ENCODE peak calls at places on chromosomes 4 and X, in seven cellular contexts. One of them, this sample, is unnamed.

GRCh38 chrX:23844502-23845138 is 61.6 kb downstream of the SAT1 start:
- DNase-seq in ascending aorta: no peak
- DNase-seq in transverse colon: peak
- DNase-seq in right atrium auricular region: no peak
- DNase-seq in CD4-positive, alpha-beta T cell: no peak
- DNase-seq in neural crest cell: no peak
- DNase-seq in CD8-positive, alpha-beta T cell: no peak
- DNase-seq in this sample: no peak

GRCh38 chr4:117777721-117778120 is 256.6 kb upstream of the NDST3 start:
- DNase-seq in ascending aorta: no peak
- DNase-seq in transverse colon: no peak
- DNase-seq in right atrium auricular region: no peak
- DNase-seq in CD4-positive, alpha-beta T cell: no peak
- DNase-seq in neural crest cell: no peak
- DNase-seq in CD8-positive, alpha-beta T cell: no peak
- DNase-seq in this sample: no peak

GRCh38 chr4:153409412-153409811 is 56.7 kb upstream of the TMEM131L start:
- DNase-seq in ascending aorta: no peak
- DNase-seq in transverse colon: no peak
- DNase-seq in right atrium auricular region: no peak
- DNase-seq in CD4-positive, alpha-beta T cell: no peak
- DNase-seq in neural crest cell: no peak
- DNase-seq in CD8-positive, alpha-beta T cell: no peak
- DNase-seq in this sample: no peak

GRCh38 chrX:13428055-13428786 is 108.4 kb upstream of the ATXN3L start:
- DNase-seq in ascending aorta: no peak
- DNase-seq in transverse colon: no peak
- DNase-seq in right atrium auricular region: no peak
- DNase-seq in CD4-positive, alpha-beta T cell: no peak
- DNase-seq in neural crest cell: no peak
- DNase-seq in CD8-positive, alpha-beta T cell: no peak
- DNase-seq in this sample: no peak

GRCh38 chr4:76809594-76810305 is 88.2 kb downstream of the SOWAHB start:
- DNase-seq in ascending aorta: no peak
- DNase-seq in transverse colon: no peak
- DNase-seq in right atrium auricular region: no peak
- DNase-seq in CD4-positive, alpha-beta T cell: no peak
- DNase-seq in neural crest cell: no peak
- DNase-seq in CD8-positive, alpha-beta T cell: no peak
- DNase-seq in this sample: peak

GRCh38 chrX:153226344-153227190 is 47.5 kb downstream of the MAGEA1 start:
- DNase-seq in ascending aorta: no peak
- DNase-seq in transverse colon: no peak
- DNase-seq in right atrium auricular region: no peak
- DNase-seq in CD4-positive, alpha-beta T cell: no peak
- DNase-seq in neural crest cell: peak
- DNase-seq in CD8-positive, alpha-beta T cell: no peak
- DNase-seq in this sample: no peak

GRCh38 chr4:6918345-6918744 is 8.7 kb downstream of the TBC1D14 start:
- DNase-seq in ascending aorta: no peak
- DNase-seq in transverse colon: no peak
- DNase-seq in right atrium auricular region: no peak
- DNase-seq in CD4-positive, alpha-beta T cell: no peak
- DNase-seq in neural crest cell: no peak
- DNase-seq in CD8-positive, alpha-beta T cell: no peak
- DNase-seq in this sample: no peak

GRCh38 chr4:88599298-88599697 is 7.0 kb downstream of the HERC3 start:
- DNase-seq in ascending aorta: no peak
- DNase-seq in transverse colon: no peak
- DNase-seq in right atrium auricular region: no peak
- DNase-seq in CD4-positive, alpha-beta T cell: no peak
- DNase-seq in neural crest cell: no peak
- DNase-seq in CD8-positive, alpha-beta T cell: no peak
- DNase-seq in this sample: no peak

GRCh38 chr4:2882341-2882740 is 38.7 kb downstream of the ADD1 start:
- DNase-seq in ascending aorta: no peak
- DNase-seq in transverse colon: no peak
- DNase-seq in right atrium auricular region: no peak
- DNase-seq in CD4-positive, alpha-beta T cell: no peak
- DNase-seq in neural crest cell: no peak
- DNase-seq in CD8-positive, alpha-beta T cell: no peak
- DNase-seq in this sample: no peak

GRCh38 chr4:184312126-184312525 is 94.5 kb upstream of the ENPP6 start:
- DNase-seq in ascending aorta: no peak
- DNase-seq in transverse colon: no peak
- DNase-seq in right atrium auricular region: peak
- DNase-seq in CD4-positive, alpha-beta T cell: no peak
- DNase-seq in neural crest cell: no peak
- DNase-seq in CD8-positive, alpha-beta T cell: no peak
- DNase-seq in this sample: no peak

GRCh38 chr4:128958194-128958593 is 135.1 kb downstream of the SCLT1 start:
- DNase-seq in ascending aorta: no peak
- DNase-seq in transverse colon: no peak
- DNase-seq in right atrium auricular region: no peak
- DNase-seq in CD4-positive, alpha-beta T cell: no peak
- DNase-seq in neural crest cell: no peak
- DNase-seq in CD8-positive, alpha-beta T cell: no peak
- DNase-seq in this sample: no peak

GRCh38 chr4:4575284-4576211 is 33.7 kb upstream of the STX18 start:
- DNase-seq in ascending aorta: peak
- DNase-seq in transverse colon: peak
- DNase-seq in right atrium auricular region: no peak
- DNase-seq in CD4-positive, alpha-beta T cell: peak
- DNase-seq in neural crest cell: peak
- DNase-seq in CD8-positive, alpha-beta T cell: peak
- DNase-seq in this sample: peak
- TF ChIP-seq CTCF in ascending aorta: peak
- TF ChIP-seq CTCF in transverse colon: peak
- TF ChIP-seq CTCF in right atrium auricular region: peak
- TF ChIP-seq CTCF in CD4-positive, alpha-beta T cell: peak
- TF ChIP-seq CTCF in neural crest cell: peak
- TF ChIP-seq CTCF in CD8-positive, alpha-beta T cell: peak
- TF ChIP-seq CTCF in this sample: peak

DNA sequence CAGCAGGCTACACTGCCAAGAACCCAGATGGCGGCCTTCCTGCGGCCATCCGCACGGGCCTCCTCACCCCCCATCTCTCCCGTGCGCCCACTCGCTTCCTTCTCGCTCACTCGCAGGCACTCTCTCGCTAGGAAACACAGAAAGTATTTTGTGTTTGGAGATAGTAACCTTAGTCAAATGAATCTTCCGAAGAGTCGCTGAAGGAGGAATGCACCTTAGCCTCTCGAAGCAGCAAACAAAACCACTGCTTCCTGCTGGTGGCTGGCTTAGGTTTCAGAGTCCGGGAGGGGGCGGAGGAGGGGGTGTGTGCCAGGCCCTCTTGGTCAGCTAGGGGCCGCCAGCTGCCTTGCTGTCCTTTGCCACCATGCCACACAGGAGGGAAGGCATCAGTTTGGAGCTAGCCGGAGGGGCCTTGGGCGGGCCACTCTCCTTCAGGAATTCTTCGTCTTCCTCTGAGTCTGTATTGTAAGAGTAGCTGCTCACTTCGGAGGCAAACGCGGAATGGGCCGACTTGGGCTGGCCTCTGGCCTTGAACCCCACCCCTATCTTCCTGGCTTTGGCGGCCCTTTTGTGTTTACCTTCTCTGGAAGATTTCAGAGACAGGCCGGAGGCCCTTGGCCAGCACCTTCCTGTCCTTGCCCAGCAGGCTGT is 73.2 kb upstream of the UCP1 start:
- DNase-seq in ascending aorta: no peak
- DNase-seq in transverse colon: no peak
- DNase-seq in right atrium auricular region: no peak
- DNase-seq in CD4-positive, alpha-beta T cell: no peak
- DNase-seq in neural crest cell: no peak
- DNase-seq in CD8-positive, alpha-beta T cell: no peak
- DNase-seq in this sample: no peak
- TF ChIP-seq CTCF in ascending aorta: no peak
- TF ChIP-seq CTCF in transverse colon: no peak
- TF ChIP-seq CTCF in right atrium auricular region: no peak
- TF ChIP-seq CTCF in CD4-positive, alpha-beta T cell: no peak
- TF ChIP-seq CTCF in neural crest cell: no peak
- TF ChIP-seq CTCF in CD8-positive, alpha-beta T cell: no peak
- TF ChIP-seq CTCF in this sample: no peak

DNA sequence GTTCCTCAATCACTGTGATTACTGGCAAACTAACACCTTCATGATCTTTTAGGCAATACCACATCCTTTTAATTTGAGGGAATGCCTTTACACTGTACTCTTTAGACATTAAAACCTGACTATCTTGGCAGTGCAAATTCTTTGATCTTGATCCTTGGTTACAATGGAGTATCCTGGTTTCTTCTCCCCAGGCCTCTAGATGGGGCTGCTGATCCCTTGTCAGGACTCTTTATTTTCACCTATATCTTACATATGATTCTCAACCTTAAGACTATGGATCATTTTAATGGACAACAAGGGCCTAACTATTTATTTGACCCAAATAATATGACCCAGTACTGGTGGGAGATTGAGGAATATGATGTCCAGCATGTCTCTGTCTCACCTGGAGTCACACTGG is 1005.5 kb upstream of the INTU start:
- DNase-seq in ascending aorta: no peak
- DNase-seq in transverse colon: no peak
- DNase-seq in right atrium auricular region: no peak
- DNase-seq in CD4-positive, alpha-beta T cell: no peak
- DNase-seq in neural crest cell: no peak
- DNase-seq in CD8-positive, alpha-beta T cell: no peak
- DNase-seq in this sample: no peak
- TF ChIP-seq CTCF in ascending aorta: no peak
- TF ChIP-seq CTCF in transverse colon: no peak
- TF ChIP-seq CTCF in right atrium auricular region: no peak
- TF ChIP-seq CTCF in CD4-positive, alpha-beta T cell: no peak
- TF ChIP-seq CTCF in neural crest cell: peak
- TF ChIP-seq CTCF in CD8-positive, alpha-beta T cell: no peak
- TF ChIP-seq CTCF in this sample: no peak

GRCh38 chrX:151901821-151902220 is 10.9 kb upstream of the MAGEA4 start:
- DNase-seq in ascending aorta: no peak
- DNase-seq in transverse colon: no peak
- DNase-seq in right atrium auricular region: no peak
- DNase-seq in CD4-positive, alpha-beta T cell: no peak
- DNase-seq in neural crest cell: no peak
- DNase-seq in CD8-positive, alpha-beta T cell: no peak
- DNase-seq in this sample: no peak
- TF ChIP-seq CTCF in ascending aorta: no peak
- TF ChIP-seq CTCF in transverse colon: no peak
- TF ChIP-seq CTCF in right atrium auricular region: no peak
- TF ChIP-seq CTCF in CD4-positive, alpha-beta T cell: no peak
- TF ChIP-seq CTCF in neural crest cell: no peak
- TF ChIP-seq CTCF in CD8-positive, alpha-beta T cell: no peak
- TF ChIP-seq CTCF in this sample: no peak

GRCh38 chr4:43047044-43047443 is 154.5 kb downstream of the GRXCR1 start:
- DNase-seq in ascending aorta: no peak
- DNase-seq in transverse colon: no peak
- DNase-seq in right atrium auricular region: no peak
- DNase-seq in CD4-positive, alpha-beta T cell: no peak
- DNase-seq in neural crest cell: no peak
- DNase-seq in CD8-positive, alpha-beta T cell: no peak
- DNase-seq in this sample: no peak

GRCh38 chr4:43048570-43048969 is 156.1 kb downstream of the GRXCR1 start:
- DNase-seq in ascending aorta: no peak
- DNase-seq in transverse colon: no peak
- DNase-seq in right atrium auricular region: no peak
- DNase-seq in CD4-positive, alpha-beta T cell: no peak
- DNase-seq in neural crest cell: no peak
- DNase-seq in CD8-positive, alpha-beta T cell: no peak
- DNase-seq in this sample: no peak
- TF ChIP-seq CTCF in ascending aorta: no peak
- TF ChIP-seq CTCF in transverse colon: no peak
- TF ChIP-seq CTCF in right atrium auricular region: no peak
- TF ChIP-seq CTCF in CD4-positive, alpha-beta T cell: no peak
- TF ChIP-seq CTCF in neural crest cell: no peak
- TF ChIP-seq CTCF in CD8-positive, alpha-beta T cell: no peak
- TF ChIP-seq CTCF in this sample: no peak